ENCODE peak calls at places on chromosomes 2 and 18, in four cellular contexts. G is astrocyte of the spinal cord, S is WTC11, R is astrocyte. J is an unnamed sample.

GRCh38 chr2:149038442-149039212 is at the start of gene LYPD6B:
- DNase-seq in G (no peak), S (peak), R (no peak), J (peak)

GRCh38 chr2:120512321-120512710 is 166.4 kb downstream of the INHBB start:
- DNase-seq in G (no peak), S (no peak), R (no peak), J (no peak)

GRCh38 chr2:42249284-42249683 is 80.1 kb downstream of the EML4 start:
- DNase-seq in G (no peak), S (no peak), R (no peak), J (no peak)

GRCh38 chr2:43024515-43024962 is 201.9 kb downstream of the ZFP36L2 start:
- DNase-seq in G (peak), S (peak), R (no peak), J (peak)

GRCh38 chr2:175373001-175373727 is 191.7 kb upstream of the ATP5MC3 start:
- DNase-seq in G (peak), S (no peak), R (peak), J (no peak)

GRCh38 chr18:50401888-50402287 is 27.0 kb downstream of the SKA1 start:
- DNase-seq in G (peak), S (peak), R (peak), J (peak)

GRCh38 chr2:5453648-5454390 is 238.4 kb upstream of the SOX11 start:
- DNase-seq in G (peak), S (no peak), R (peak), J (no peak)

GRCh38 chr2:27909901-27910300 is 19.4 kb downstream of the BABAM2 start:
- DNase-seq in G (no peak), S (no peak), R (no peak), J (no peak)

GRCh38 chr2:240711296-240711695 is 19.6 kb downstream of the AQP12A start:
- DNase-seq in G (no peak), S (no peak), R (no peak), J (no peak)

GRCh38 chr2:65499216-65499615 is 66.8 kb upstream of the SPRED2 start:
- DNase-seq in G (no peak), S (no peak), R (no peak), J (no peak)

GRCh38 chr2:27408601-27409320 is 630 bp downstream of the PPM1G start:
- DNase-seq in G (no peak), S (no peak), R (no peak), J (peak)

GRCh38 chr18:25724997-25725396 is 365.4 kb downstream of the SS18 start:
- DNase-seq in G (no peak), S (no peak), R (peak), J (no peak)

GRCh38 chr2:240134466-240134865 is 1.6 kb downstream of the COPS9 start:
- DNase-seq in G (no peak), S (no peak), R (no peak), J (no peak)

GRCh38 chr2:109216332-109216731 is 87.3 kb downstream of the SH3RF3 start:
- DNase-seq in G (no peak), S (no peak), R (no peak), J (no peak)

GRCh38 chr2:20615466-20616241 is 35.2 kb downstream of the HS1BP3 start:
- DNase-seq in G (no peak), S (no peak), R (no peak), J (no peak)

GRCh38 chr2:205733648-205734047 is 51.3 kb downstream of the NRP2 start:
- DNase-seq in G (no peak), S (peak), R (no peak), J (peak)

GRCh38 chr2:2846379-2847130 is 515.5 kb upstream of the MYT1L start:
- DNase-seq in G (no peak), S (no peak), R (no peak), J (peak)

GRCh38 chr18:12497839-12498238 is 90.1 kb downstream of the PRELID3A start:
- DNase-seq in G (no peak), S (no peak), R (no peak), J (no peak)

GRCh38 chr2:45993476-45993991 is 303.7 kb upstream of the EPAS1 start:
- DNase-seq in G (peak), S (peak), R (peak), J (peak)

GRCh38 chr2:152755029-152755428 is 36.6 kb downstream of the ARL6IP6 start:
- DNase-seq in G (no peak), S (peak), R (no peak), J (peak)

DNA sequence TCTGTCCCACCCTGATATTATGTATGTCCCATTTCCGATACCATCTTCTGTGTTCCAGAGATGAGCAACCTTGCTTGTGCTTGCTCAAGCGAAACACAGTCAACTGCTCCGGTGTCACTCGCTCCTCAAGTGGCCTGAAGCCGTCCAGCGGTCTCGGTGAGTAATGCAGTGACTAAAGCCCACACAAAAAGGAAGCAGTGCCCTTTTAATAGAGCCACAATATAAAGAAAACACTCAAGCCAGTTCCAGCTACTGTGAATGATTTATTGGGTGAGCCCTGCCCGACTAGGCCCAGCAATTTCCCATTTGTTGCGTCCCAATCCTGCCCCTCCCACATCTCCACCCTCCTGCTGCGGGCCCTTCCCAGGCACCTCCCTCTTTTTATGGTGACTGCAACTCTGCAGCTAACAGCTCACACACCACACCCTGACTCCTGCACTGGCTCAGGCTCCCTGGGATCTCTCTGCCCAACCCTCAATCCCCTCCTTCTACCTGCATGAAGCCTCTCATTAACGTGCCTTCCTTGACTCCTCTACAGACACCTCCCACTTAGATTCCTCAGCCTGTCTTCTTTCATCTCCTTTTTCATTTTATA is 44.2 kb upstream of the DSC1 start:
- DNase-seq in G (peak), S (peak), R (peak), J (peak)
- TF ChIP-seq CTCF in G (peak), S (no peak), R (no peak), J (peak)

DNA sequence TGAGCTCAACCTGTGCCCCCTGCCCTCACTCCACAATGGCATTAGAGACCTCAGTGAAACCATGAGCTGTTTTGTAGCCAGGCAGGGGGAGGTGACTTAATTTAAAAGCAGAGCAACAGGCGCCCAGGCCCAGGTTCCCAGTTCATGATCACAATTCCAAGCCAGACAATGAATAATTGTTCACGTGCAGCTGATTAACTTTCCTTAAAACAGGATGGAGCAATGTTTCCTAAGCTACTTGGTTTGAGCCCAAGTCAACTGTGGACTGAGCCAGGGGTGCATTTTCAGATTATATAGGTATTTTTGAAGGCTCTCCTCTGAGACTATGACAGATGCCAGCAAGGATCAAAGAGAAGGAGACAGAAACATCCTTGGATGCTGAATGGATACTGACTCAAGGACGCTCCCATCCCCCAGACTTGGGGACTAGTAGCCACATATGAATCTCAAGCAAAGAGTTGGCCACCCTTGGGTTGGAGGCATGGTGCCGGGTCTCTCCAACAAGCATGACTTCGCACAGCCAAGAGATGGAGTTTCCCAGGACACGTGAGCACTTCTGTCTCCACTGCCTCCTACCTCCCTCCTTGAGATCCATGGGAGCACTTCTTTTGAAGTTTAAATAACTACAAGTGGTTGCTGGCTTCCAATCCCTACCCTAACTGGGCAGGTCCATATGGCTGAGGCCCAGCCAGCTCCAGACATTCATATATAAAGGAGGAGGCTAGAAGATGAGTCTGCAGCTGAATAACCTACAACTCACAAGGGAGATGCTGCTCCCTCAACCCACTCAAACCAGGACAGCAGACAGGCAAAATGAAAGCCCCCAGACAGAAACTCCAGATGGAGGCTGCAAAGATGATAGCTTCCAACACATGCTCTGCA is 12.7 kb downstream of the SMAD7 start:
- DNase-seq in G (no peak), S (no peak), R (no peak), J (no peak)
- TF ChIP-seq CTCF in G (no peak), S (no peak), R (no peak), J (no peak)

GRCh38 chr2:158573739-158574138 is 117.0 kb downstream of the PKP4 start:
- DNase-seq in G (no peak), S (no peak), R (no peak), J (no peak)
- TF ChIP-seq CTCF in G (no peak), S (no peak), R (no peak), J (no peak)

GRCh38 chr18:44973282-44973681 is 292.6 kb downstream of the SETBP1 start:
- DNase-seq in G (peak), S (no peak), R (no peak), J (no peak)
- TF ChIP-seq CTCF in G (peak), S (no peak), R (no peak), J (no peak)

GRCh38 chr2:232438951-232439757 is 16.8 kb upstream of the ALPI start:
- DNase-seq in G (no peak), S (peak), R (no peak), J (peak)
- TF ChIP-seq CTCF in G (peak), S (peak), R (no peak), J (peak)

DNA sequence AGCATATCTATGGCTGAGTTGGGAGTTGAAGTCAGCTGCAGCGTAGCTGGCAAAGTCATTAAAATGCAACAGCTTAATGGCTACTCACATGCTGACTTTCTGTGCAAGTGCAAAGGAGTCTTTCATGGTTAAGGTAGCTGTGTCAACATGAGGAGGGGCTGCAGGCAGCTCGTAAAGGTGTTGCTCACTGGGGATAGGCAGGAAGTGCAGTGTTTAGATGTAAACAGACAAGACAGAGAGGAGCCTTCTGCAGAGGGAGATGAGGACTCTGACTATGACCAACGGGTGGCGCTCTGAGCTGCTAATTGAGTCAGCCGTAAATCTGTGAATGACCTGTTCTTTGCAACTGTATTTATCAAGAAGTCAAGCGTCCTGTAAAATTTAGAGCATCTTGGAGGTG is 22.3 kb upstream of the CAVIN2 start:
- DNase-seq in G (no peak), S (peak), R (no peak), J (peak)
- TF ChIP-seq CTCF in G (peak), S (peak), R (peak), J (peak)